ENCODE peak calls at places on chromosome 7, in six cellular contexts. X is psoas muscle, U is suprapubic skin, I is iPS DF 6.9, P is aorta, G is kidney. C is an unnamed sample.

GRCh38 chr7:103958284-103958818 is 31.1 kb downstream of the RELN start:
- DNase-seq in I (no peak), G (no peak), U (no peak), X (no peak), P (no peak), C (no peak)

GRCh38 chr7:43585521-43585920 is 2.6 kb downstream of the STK17A start:
- DNase-seq in G (no peak), I (no peak), P (no peak), U (no peak), X (no peak), C (no peak)

GRCh38 chr7:158458096-158458495 is 129.5 kb downstream of the PTPRN2 start:
- DNase-seq in I (no peak), G (peak; percentile 67), P (no peak), U (no peak), X (no peak), C (no peak)

GRCh38 chr7:2934984-2935740 is 91.1 kb upstream of the GNA12 start:
- DNase-seq in U (no peak), P (peak; percentile 27), G (peak; percentile 49), X (no peak), I (no peak), C (no peak)

GRCh38 chr7:17665029-17665428 is 275.3 kb downstream of the SNX13 start:
- DNase-seq in G (peak; percentile 61), I (no peak), X (peak; percentile 57), P (no peak), U (no peak), C (no peak)

GRCh38 chr7:768881-769504 is 41.9 kb upstream of the PRKAR1B start:
- DNase-seq in G (peak; percentile 90), I (no peak), U (no peak), X (peak; percentile 76), P (no peak), C (peak; percentile 35)

GRCh38 chr7:7156663-7157062 is 25.7 kb upstream of the C1GALT1 start:
- DNase-seq in G (no peak), I (no peak), U (no peak), P (no peak), X (no peak), C (no peak)

GRCh38 chr7:19692111-19692828 is 16.6 kb downstream of the POLR1F start:
- DNase-seq in U (no peak), P (no peak), X (peak; percentile 43), I (no peak), G (peak; percentile 65), C (no peak)

GRCh38 chr7:45007106-45007505 is 7.1 kb downstream of the CCM2 start:
- DNase-seq in I (no peak), G (peak; percentile 14), X (no peak), U (no peak), P (no peak), C (no peak)

GRCh38 chr7:149669121-149669818 is 104.1 kb downstream of the ZNF467 start:
- DNase-seq in G (no peak), I (no peak), P (no peak), U (no peak), X (no peak), C (no peak)

GRCh38 chr7:45028138-45028919 is 28.3 kb downstream of the CCM2 start:
- DNase-seq in X (no peak), G (no peak), U (no peak), P (no peak), I (no peak), C (no peak)

DNA sequence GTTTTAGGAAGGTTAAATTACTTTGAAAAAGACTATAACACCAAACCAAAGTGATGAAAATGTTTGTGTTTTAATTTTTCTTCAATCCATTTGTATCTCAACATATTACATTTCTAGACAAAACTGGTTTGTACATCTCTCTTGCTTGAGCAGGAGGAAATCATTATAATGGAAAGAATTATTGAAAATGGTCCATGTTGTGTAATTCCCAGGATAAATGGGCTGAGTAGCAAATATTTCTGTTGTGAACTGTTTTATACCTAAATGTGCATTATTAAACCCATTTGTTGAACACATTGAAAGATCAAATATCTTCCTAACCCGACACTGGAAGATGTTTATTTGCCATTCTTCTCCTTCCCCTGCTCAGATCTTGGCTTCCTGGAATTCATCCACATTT is 14.1 kb upstream of the CDK6 start:
- DNase-seq in G (no peak), I (no peak), P (no peak), X (no peak), U (no peak), C (no peak)
- H3K4me1 ChIP-seq in G (no peaks in the 10 kb centered on the region), I (no peaks in the 10 kb centered on the region), P (peaks cover 1% of the 10 kb centered on the region), X (no peaks in the 10 kb centered on the region), U (no peaks in the 10 kb centered on the region), C (no peaks in the 10 kb centered on the region)

GRCh38 chr7:27162548-27162848 is 2.8 kb downstream of the HOXA9 start:
- DNase-seq in I (no peak), X (no peak), G (no peak), P (no peak), U (no peak), C (no peak)
- H3K4me1 ChIP-seq in I (no peaks in the 10 kb centered on the region), X (peaks cover 20% of the 10 kb centered on the region), G (peaks cover 6% of the 10 kb centered on the region), P (no peaks in the 10 kb centered on the region), U (peaks cover 71% of the 10 kb centered on the region), C (no peaks in the 10 kb centered on the region)

GRCh38 chr7:114969096-114969495 is 47.2 kb downstream of the MDFIC start:
- DNase-seq in P (no peak), X (no peak), G (no peak), U (no peak), I (no peak), C (no peak)

GRCh38 chr7:114973147-114973546 is 51.3 kb downstream of the MDFIC start:
- DNase-seq in I (no peak), P (no peak), X (no peak), G (no peak), U (no peak), C (no peak)

GRCh38 chr7:114972567-114972966 is 50.7 kb downstream of the MDFIC start:
- DNase-seq in U (no peak), G (no peak), I (no peak), X (no peak), P (no peak), C (no peak)

GRCh38 chr7:114970732-114971131 is 48.8 kb downstream of the MDFIC start:
- DNase-seq in G (no peak), P (no peak), U (no peak), I (no peak), X (no peak), C (no peak)

GRCh38 chr7:114970308-114970707 is 48.4 kb downstream of the MDFIC start:
- DNase-seq in X (no peak), U (no peak), P (no peak), G (no peak), I (no peak), C (no peak)
- H3K4me1 ChIP-seq in X (peaks cover 2% of the 10 kb centered on the region), U (no peaks in the 10 kb centered on the region), P (no peaks in the 10 kb centered on the region), G (no peaks in the 10 kb centered on the region), I (no peaks in the 10 kb centered on the region), C (no peaks in the 10 kb centered on the region)

DNA sequence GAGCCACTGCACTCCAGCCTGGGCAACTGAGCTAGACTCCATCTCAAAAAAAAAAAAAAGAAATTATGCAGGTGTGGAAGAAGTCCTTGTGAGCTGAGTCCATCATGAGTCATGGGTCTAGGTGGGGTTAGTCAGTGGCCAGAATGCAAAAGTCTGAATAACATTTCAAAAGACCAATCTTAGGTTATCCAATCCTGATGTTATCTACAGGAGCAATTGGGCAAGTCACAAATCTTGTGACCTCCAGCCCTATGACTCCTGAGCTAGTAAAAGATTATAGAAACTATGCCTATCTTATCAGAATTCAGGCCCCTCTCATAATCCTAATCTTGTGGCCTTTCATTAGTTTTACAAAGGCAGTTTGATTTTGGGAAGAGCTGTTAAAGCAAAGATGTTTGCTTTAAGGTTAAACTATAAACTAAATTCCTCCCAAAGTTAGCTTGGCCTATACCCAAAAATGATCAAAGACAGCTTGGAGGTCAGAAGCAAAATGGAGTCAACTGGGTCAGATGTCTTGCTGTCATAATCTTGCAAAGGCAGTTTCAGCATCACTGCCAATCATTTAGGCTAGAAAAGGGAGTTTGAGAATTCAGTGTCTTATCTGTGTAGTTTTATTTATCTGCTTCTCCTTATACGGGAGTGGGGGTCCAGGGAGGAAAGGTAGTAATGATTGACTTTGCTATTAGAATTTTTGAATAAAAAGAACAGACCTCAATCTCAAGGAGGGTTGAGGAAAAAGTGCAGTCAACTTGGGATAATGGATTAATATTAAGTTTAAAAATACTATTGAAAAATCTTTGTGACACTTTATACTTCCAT is 71.2 kb upstream of the TRIM24 start:
- DNase-seq in X (no peak), P (no peak), G (no peak), U (no peak), I (no peak), C (no peak)
- H3K4me1 ChIP-seq in X (no peaks in the 10 kb centered on the region), P (no peaks in the 10 kb centered on the region), G (no peaks in the 10 kb centered on the region), U (no peaks in the 10 kb centered on the region), I (no peaks in the 10 kb centered on the region), C (no peaks in the 10 kb centered on the region)

DNA sequence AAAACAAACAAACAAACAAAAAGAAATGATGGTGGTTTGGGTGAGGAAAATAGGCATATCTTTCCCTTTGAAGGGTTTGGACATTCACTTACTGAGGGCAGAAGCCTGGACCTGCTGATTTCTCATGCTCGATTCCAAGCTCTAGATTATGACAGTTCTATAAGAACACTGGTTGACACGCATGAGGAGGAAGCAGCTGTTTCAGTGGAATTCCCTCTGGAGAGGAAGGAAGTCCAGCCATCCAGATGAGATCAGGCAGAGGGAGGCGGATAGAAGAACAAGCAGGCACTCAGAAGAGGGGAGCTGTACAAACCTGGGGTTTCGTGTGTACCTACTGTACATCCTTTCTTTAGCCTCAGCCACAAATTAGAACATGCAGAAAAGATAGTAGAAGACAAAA is 691.9 kb downstream of the INHBA start:
- DNase-seq in P (no peak), G (no peak), U (no peak), X (no peak), I (no peak), C (no peak)
- H3K4me1 ChIP-seq in P (no peaks in the 10 kb centered on the region), G (no peaks in the 10 kb centered on the region), U (peaks cover 11% of the 10 kb centered on the region), X (no peaks in the 10 kb centered on the region), I (no peaks in the 10 kb centered on the region), C (no peaks in the 10 kb centered on the region)

GRCh38 chr7:30852744-30853288 is 58.8 kb upstream of the AQP1 start:
- DNase-seq in I (no peak), X (no peak), G (peak; percentile 32), U (no peak), P (peak; percentile 35), C (no peak)

GRCh38 chr7:30850426-30850825 is 61.2 kb upstream of the AQP1 start:
- DNase-seq in P (peak; percentile 34), I (no peak), U (no peak), G (no peak), X (no peak), C (no peak)

GRCh38 chr7:30852360-30852709 is 59.3 kb upstream of the AQP1 start:
- DNase-seq in I (no peak), P (peak; percentile 59), X (no peak), U (no peak), G (no peak), C (no peak)

GRCh38 chr7:30853576-30853975 is 58.1 kb upstream of the AQP1 start:
- DNase-seq in G (peak; percentile 45), I (no peak), U (no peak), X (no peak), P (peak; percentile 22), C (no peak)

DNA sequence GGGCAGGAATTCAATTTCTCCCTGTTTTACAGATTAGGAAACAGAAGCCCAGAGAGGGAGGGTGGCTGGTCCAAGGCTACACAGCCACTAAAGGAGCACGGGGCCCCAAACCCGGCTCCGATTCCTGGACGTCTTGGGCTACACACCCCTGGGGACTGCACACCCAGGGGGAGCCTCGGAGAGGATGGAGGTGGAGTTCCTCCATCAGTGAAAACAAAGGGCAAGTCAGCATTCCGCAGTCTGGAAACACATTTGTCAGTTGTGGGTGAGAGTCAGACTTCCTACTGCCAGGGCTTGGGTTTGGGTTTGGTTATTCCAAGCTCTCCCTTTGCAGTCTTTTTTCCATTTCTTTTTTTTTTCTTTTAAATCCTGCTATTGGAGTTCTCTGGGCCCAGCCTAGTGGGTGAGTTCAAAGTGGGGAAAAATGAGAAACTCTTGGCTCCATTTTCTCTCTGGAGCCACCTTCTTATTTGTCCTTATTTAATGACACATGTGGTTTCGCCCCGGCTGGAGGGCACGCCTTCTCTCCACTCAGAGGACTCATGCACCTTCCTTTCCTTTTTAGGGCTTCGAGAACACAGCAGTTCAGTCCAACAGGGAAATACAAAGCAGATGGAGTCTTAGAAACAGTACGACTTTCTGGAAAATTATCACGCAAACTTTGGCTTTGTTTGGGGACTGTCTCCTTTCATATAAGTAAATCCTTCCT is 59.8 kb upstream of the AQP1 start:
- DNase-seq in I (no peak), X (no peak), U (no peak), G (no peak), P (peak; percentile 82), C (no peak)
- H3K4me1 ChIP-seq in I (no peaks in the 10 kb centered on the region), X (no peaks in the 10 kb centered on the region), U (peaks cover 14% of the 10 kb centered on the region), G (peaks cover 5% of the 10 kb centered on the region), P (no peaks in the 10 kb centered on the region), C (peaks cover 4% of the 10 kb centered on the region)